ENCODE peak calls at places on chromosomes 11 and 22, in eight cellular contexts. One of them, this sample, is unnamed.

GRCh38 chr11:92480519-92480918 is 255.9 kb downstream of the FAT3 start:
- DNase-seq in neural progenitor cell: no peak
- DNase-seq in stimulated activated CD8-positive, alpha-beta memory T cell treated with anti-CD3 and anti-CD28 coated beads, Interleukin-4, amount 100 ng/mL, for 1 hour: no peak
- DNase-seq in posterior cingulate gyrus: no peak
- DNase-seq in NCI-H460: no peak
- DNase-seq in activated T-helper 1 cell treated with anti-CD3 and anti-CD28 coated beads, Interleukin-2, amount 50 U/mL, for 16 hours: no peak
- DNase-seq in EH: peak
- DNase-seq in NCI-H345: no peak
- DNase-seq in this sample: no peak

GRCh38 chr11:2419638-2420501 is 19.3 kb downstream of the TSSC4 start:
- DNase-seq in NCI-H345: peak
- DNase-seq in neural progenitor cell: peak
- DNase-seq in NCI-H460: peak
- DNase-seq in stimulated activated CD8-positive, alpha-beta memory T cell treated with anti-CD3 and anti-CD28 coated beads, Interleukin-4, amount 100 ng/mL, for 1 hour: no peak
- DNase-seq in activated T-helper 1 cell treated with anti-CD3 and anti-CD28 coated beads, Interleukin-2, amount 50 U/mL, for 16 hours: peak
- DNase-seq in posterior cingulate gyrus: peak
- DNase-seq in EH: peak
- DNase-seq in this sample: peak

GRCh38 chr11:117870176-117870952 is 6.1 kb downstream of the FXYD6 start:
- DNase-seq in posterior cingulate gyrus: peak
- DNase-seq in neural progenitor cell: peak
- DNase-seq in NCI-H460: no peak
- DNase-seq in activated T-helper 1 cell treated with anti-CD3 and anti-CD28 coated beads, Interleukin-2, amount 50 U/mL, for 16 hours: no peak
- DNase-seq in NCI-H345: peak
- DNase-seq in EH: no peak
- DNase-seq in stimulated activated CD8-positive, alpha-beta memory T cell treated with anti-CD3 and anti-CD28 coated beads, Interleukin-4, amount 100 ng/mL, for 1 hour: no peak
- DNase-seq in this sample: no peak

GRCh38 chr11:126466288-126467045 is 111.0 kb downstream of the ST3GAL4 start:
- DNase-seq in NCI-H460: no peak
- DNase-seq in NCI-H345: no peak
- DNase-seq in posterior cingulate gyrus: no peak
- DNase-seq in EH: no peak
- DNase-seq in activated T-helper 1 cell treated with anti-CD3 and anti-CD28 coated beads, Interleukin-2, amount 50 U/mL, for 16 hours: no peak
- DNase-seq in stimulated activated CD8-positive, alpha-beta memory T cell treated with anti-CD3 and anti-CD28 coated beads, Interleukin-4, amount 100 ng/mL, for 1 hour: no peak
- DNase-seq in neural progenitor cell: no peak
- DNase-seq in this sample: no peak

GRCh38 chr22:18954333-18954732 is 18.2 kb upstream of the PRODH start:
- DNase-seq in activated T-helper 1 cell treated with anti-CD3 and anti-CD28 coated beads, Interleukin-2, amount 50 U/mL, for 16 hours: no peak
- DNase-seq in neural progenitor cell: peak
- DNase-seq in EH: peak
- DNase-seq in NCI-H460: no peak
- DNase-seq in posterior cingulate gyrus: peak
- DNase-seq in stimulated activated CD8-positive, alpha-beta memory T cell treated with anti-CD3 and anti-CD28 coated beads, Interleukin-4, amount 100 ng/mL, for 1 hour: no peak
- DNase-seq in NCI-H345: peak
- DNase-seq in this sample: peak

GRCh38 chr22:45188779-45189178 is 25.1 kb downstream of the NUP50 start:
- DNase-seq in EH: no peak
- DNase-seq in posterior cingulate gyrus: no peak
- DNase-seq in activated T-helper 1 cell treated with anti-CD3 and anti-CD28 coated beads, Interleukin-2, amount 50 U/mL, for 16 hours: no peak
- DNase-seq in stimulated activated CD8-positive, alpha-beta memory T cell treated with anti-CD3 and anti-CD28 coated beads, Interleukin-4, amount 100 ng/mL, for 1 hour: no peak
- DNase-seq in neural progenitor cell: no peak
- DNase-seq in NCI-H345: no peak
- DNase-seq in NCI-H460: no peak
- DNase-seq in this sample: no peak

GRCh38 chr22:50260434-50260800 is 1.1 kb downstream of the MAPK12 start:
- DNase-seq in posterior cingulate gyrus: no peak
- DNase-seq in NCI-H345: no peak
- DNase-seq in EH: peak
- DNase-seq in NCI-H460: no peak
- DNase-seq in activated T-helper 1 cell treated with anti-CD3 and anti-CD28 coated beads, Interleukin-2, amount 50 U/mL, for 16 hours: no peak
- DNase-seq in neural progenitor cell: no peak
- DNase-seq in stimulated activated CD8-positive, alpha-beta memory T cell treated with anti-CD3 and anti-CD28 coated beads, Interleukin-4, amount 100 ng/mL, for 1 hour: no peak
- DNase-seq in this sample: no peak

GRCh38 chr11:116696381-116696941 is 76.3 kb downstream of the BUD13 start:
- DNase-seq in neural progenitor cell: peak
- DNase-seq in NCI-H345: no peak
- DNase-seq in EH: peak
- DNase-seq in posterior cingulate gyrus: no peak
- DNase-seq in NCI-H460: no peak
- DNase-seq in stimulated activated CD8-positive, alpha-beta memory T cell treated with anti-CD3 and anti-CD28 coated beads, Interleukin-4, amount 100 ng/mL, for 1 hour: no peak
- DNase-seq in activated T-helper 1 cell treated with anti-CD3 and anti-CD28 coated beads, Interleukin-2, amount 50 U/mL, for 16 hours: no peak
- DNase-seq in this sample: peak

GRCh38 chr11:91673705-91674104 is 550.9 kb upstream of the FAT3 start:
- DNase-seq in EH: no peak
- DNase-seq in stimulated activated CD8-positive, alpha-beta memory T cell treated with anti-CD3 and anti-CD28 coated beads, Interleukin-4, amount 100 ng/mL, for 1 hour: no peak
- DNase-seq in posterior cingulate gyrus: no peak
- DNase-seq in NCI-H460: no peak
- DNase-seq in neural progenitor cell: no peak
- DNase-seq in NCI-H345: no peak
- DNase-seq in activated T-helper 1 cell treated with anti-CD3 and anti-CD28 coated beads, Interleukin-2, amount 50 U/mL, for 16 hours: no peak
- DNase-seq in this sample: no peak

GRCh38 chr11:991711-992307 is 44.7 kb downstream of the MUC6 start:
- DNase-seq in NCI-H345: no peak
- DNase-seq in posterior cingulate gyrus: no peak
- DNase-seq in neural progenitor cell: no peak
- DNase-seq in activated T-helper 1 cell treated with anti-CD3 and anti-CD28 coated beads, Interleukin-2, amount 50 U/mL, for 16 hours: no peak
- DNase-seq in EH: no peak
- DNase-seq in stimulated activated CD8-positive, alpha-beta memory T cell treated with anti-CD3 and anti-CD28 coated beads, Interleukin-4, amount 100 ng/mL, for 1 hour: no peak
- DNase-seq in NCI-H460: no peak
- DNase-seq in this sample: no peak

GRCh38 chr11:43687120-43687791 is 6.7 kb downstream of the HSD17B12 start:
- DNase-seq in NCI-H460: no peak
- DNase-seq in neural progenitor cell: no peak
- DNase-seq in EH: peak
- DNase-seq in posterior cingulate gyrus: no peak
- DNase-seq in activated T-helper 1 cell treated with anti-CD3 and anti-CD28 coated beads, Interleukin-2, amount 50 U/mL, for 16 hours: no peak
- DNase-seq in stimulated activated CD8-positive, alpha-beta memory T cell treated with anti-CD3 and anti-CD28 coated beads, Interleukin-4, amount 100 ng/mL, for 1 hour: no peak
- DNase-seq in NCI-H345: no peak
- DNase-seq in this sample: no peak

GRCh38 chr11:13962198-13962561 is 343 bp upstream of the SPON1 start:
- DNase-seq in activated T-helper 1 cell treated with anti-CD3 and anti-CD28 coated beads, Interleukin-2, amount 50 U/mL, for 16 hours: no peak
- DNase-seq in posterior cingulate gyrus: no peak
- DNase-seq in neural progenitor cell: no peak
- DNase-seq in NCI-H460: no peak
- DNase-seq in NCI-H345: no peak
- DNase-seq in stimulated activated CD8-positive, alpha-beta memory T cell treated with anti-CD3 and anti-CD28 coated beads, Interleukin-4, amount 100 ng/mL, for 1 hour: no peak
- DNase-seq in EH: no peak
- DNase-seq in this sample: no peak

GRCh38 chr22:33757041-33757440 is 163.2 kb downstream of the LARGE1 start:
- DNase-seq in NCI-H460: no peak
- DNase-seq in NCI-H345: no peak
- DNase-seq in EH: no peak
- DNase-seq in posterior cingulate gyrus: no peak
- DNase-seq in neural progenitor cell: peak
- DNase-seq in stimulated activated CD8-positive, alpha-beta memory T cell treated with anti-CD3 and anti-CD28 coated beads, Interleukin-4, amount 100 ng/mL, for 1 hour: no peak
- DNase-seq in activated T-helper 1 cell treated with anti-CD3 and anti-CD28 coated beads, Interleukin-2, amount 50 U/mL, for 16 hours: no peak
- DNase-seq in this sample: no peak

GRCh38 chr22:30191049-30191701 is 55.4 kb downstream of the LIF start:
- DNase-seq in neural progenitor cell: no peak
- DNase-seq in NCI-H460: no peak
- DNase-seq in posterior cingulate gyrus: no peak
- DNase-seq in NCI-H345: no peak
- DNase-seq in activated T-helper 1 cell treated with anti-CD3 and anti-CD28 coated beads, Interleukin-2, amount 50 U/mL, for 16 hours: no peak
- DNase-seq in stimulated activated CD8-positive, alpha-beta memory T cell treated with anti-CD3 and anti-CD28 coated beads, Interleukin-4, amount 100 ng/mL, for 1 hour: no peak
- DNase-seq in EH: peak
- DNase-seq in this sample: no peak

GRCh38 chr22:25281675-25282345 is 62.4 kb downstream of the CRYBB2 start:
- DNase-seq in stimulated activated CD8-positive, alpha-beta memory T cell treated with anti-CD3 and anti-CD28 coated beads, Interleukin-4, amount 100 ng/mL, for 1 hour: no peak
- DNase-seq in posterior cingulate gyrus: no peak
- DNase-seq in neural progenitor cell: peak
- DNase-seq in activated T-helper 1 cell treated with anti-CD3 and anti-CD28 coated beads, Interleukin-2, amount 50 U/mL, for 16 hours: no peak
- DNase-seq in NCI-H460: no peak
- DNase-seq in EH: no peak
- DNase-seq in NCI-H345: no peak
- DNase-seq in this sample: no peak

GRCh38 chr11:134036484-134037092 is 32.3 kb upstream of the JAM3 start:
- DNase-seq in NCI-H345: no peak
- DNase-seq in EH: no peak
- DNase-seq in NCI-H460: no peak
- DNase-seq in activated T-helper 1 cell treated with anti-CD3 and anti-CD28 coated beads, Interleukin-2, amount 50 U/mL, for 16 hours: no peak
- DNase-seq in stimulated activated CD8-positive, alpha-beta memory T cell treated with anti-CD3 and anti-CD28 coated beads, Interleukin-4, amount 100 ng/mL, for 1 hour: no peak
- DNase-seq in posterior cingulate gyrus: no peak
- DNase-seq in neural progenitor cell: peak
- DNase-seq in this sample: no peak

GRCh38 chr11:115141715-115142114 is 362.5 kb downstream of the CADM1 start:
- DNase-seq in activated T-helper 1 cell treated with anti-CD3 and anti-CD28 coated beads, Interleukin-2, amount 50 U/mL, for 16 hours: no peak
- DNase-seq in neural progenitor cell: no peak
- DNase-seq in stimulated activated CD8-positive, alpha-beta memory T cell treated with anti-CD3 and anti-CD28 coated beads, Interleukin-4, amount 100 ng/mL, for 1 hour: no peak
- DNase-seq in EH: no peak
- DNase-seq in NCI-H460: no peak
- DNase-seq in NCI-H345: no peak
- DNase-seq in posterior cingulate gyrus: no peak
- DNase-seq in this sample: no peak

GRCh38 chr22:32005453-32005852 is 37.6 kb upstream of the SLC5A1 start:
- DNase-seq in NCI-H460: no peak
- DNase-seq in activated T-helper 1 cell treated with anti-CD3 and anti-CD28 coated beads, Interleukin-2, amount 50 U/mL, for 16 hours: no peak
- DNase-seq in EH: peak
- DNase-seq in stimulated activated CD8-positive, alpha-beta memory T cell treated with anti-CD3 and anti-CD28 coated beads, Interleukin-4, amount 100 ng/mL, for 1 hour: no peak
- DNase-seq in NCI-H345: no peak
- DNase-seq in neural progenitor cell: no peak
- DNase-seq in posterior cingulate gyrus: no peak
- DNase-seq in this sample: no peak

GRCh38 chr11:114036156-114036811 is 23.2 kb upstream of the ZBTB16 start:
- DNase-seq in EH: peak
- DNase-seq in NCI-H460: peak
- DNase-seq in posterior cingulate gyrus: peak
- DNase-seq in NCI-H345: peak
- DNase-seq in activated T-helper 1 cell treated with anti-CD3 and anti-CD28 coated beads, Interleukin-2, amount 50 U/mL, for 16 hours: peak
- DNase-seq in neural progenitor cell: peak
- DNase-seq in stimulated activated CD8-positive, alpha-beta memory T cell treated with anti-CD3 and anti-CD28 coated beads, Interleukin-4, amount 100 ng/mL, for 1 hour: peak
- DNase-seq in this sample: peak

GRCh38 chr11:45982656-45983470 is 60.4 kb downstream of the LARGE2 start:
- DNase-seq in EH: peak
- DNase-seq in NCI-H345: no peak
- DNase-seq in stimulated activated CD8-positive, alpha-beta memory T cell treated with anti-CD3 and anti-CD28 coated beads, Interleukin-4, amount 100 ng/mL, for 1 hour: no peak
- DNase-seq in NCI-H460: peak
- DNase-seq in posterior cingulate gyrus: no peak
- DNase-seq in activated T-helper 1 cell treated with anti-CD3 and anti-CD28 coated beads, Interleukin-2, amount 50 U/mL, for 16 hours: no peak
- DNase-seq in neural progenitor cell: peak
- DNase-seq in this sample: no peak

GRCh38 chr11:12070446-12071267 is 39.7 kb upstream of the MICAL2 start:
- DNase-seq in EH: no peak
- DNase-seq in posterior cingulate gyrus: no peak
- DNase-seq in neural progenitor cell: no peak
- DNase-seq in stimulated activated CD8-positive, alpha-beta memory T cell treated with anti-CD3 and anti-CD28 coated beads, Interleukin-4, amount 100 ng/mL, for 1 hour: no peak
- DNase-seq in NCI-H345: no peak
- DNase-seq in activated T-helper 1 cell treated with anti-CD3 and anti-CD28 coated beads, Interleukin-2, amount 50 U/mL, for 16 hours: no peak
- DNase-seq in NCI-H460: no peak
- DNase-seq in this sample: no peak

GRCh38 chr22:46862418-46863324 is 100.2 kb downstream of the TBC1D22A start:
- DNase-seq in activated T-helper 1 cell treated with anti-CD3 and anti-CD28 coated beads, Interleukin-2, amount 50 U/mL, for 16 hours: no peak
- DNase-seq in neural progenitor cell: no peak
- DNase-seq in NCI-H345: no peak
- DNase-seq in posterior cingulate gyrus: no peak
- DNase-seq in stimulated activated CD8-positive, alpha-beta memory T cell treated with anti-CD3 and anti-CD28 coated beads, Interleukin-4, amount 100 ng/mL, for 1 hour: no peak
- DNase-seq in NCI-H460: no peak
- DNase-seq in EH: no peak
- DNase-seq in this sample: no peak

GRCh38 chr11:102730036-102730815 is 5.5 kb upstream of the MMP8 start:
- DNase-seq in EH: peak
- DNase-seq in activated T-helper 1 cell treated with anti-CD3 and anti-CD28 coated beads, Interleukin-2, amount 50 U/mL, for 16 hours: no peak
- DNase-seq in posterior cingulate gyrus: no peak
- DNase-seq in NCI-H345: no peak
- DNase-seq in neural progenitor cell: no peak
- DNase-seq in NCI-H460: no peak
- DNase-seq in stimulated activated CD8-positive, alpha-beta memory T cell treated with anti-CD3 and anti-CD28 coated beads, Interleukin-4, amount 100 ng/mL, for 1 hour: no peak
- DNase-seq in this sample: no peak

GRCh38 chr11:112162761-112163669 is 879 bp downstream of the IL18 start:
- DNase-seq in EH: peak
- DNase-seq in NCI-H460: peak
- DNase-seq in stimulated activated CD8-positive, alpha-beta memory T cell treated with anti-CD3 and anti-CD28 coated beads, Interleukin-4, amount 100 ng/mL, for 1 hour: no peak
- DNase-seq in NCI-H345: no peak
- DNase-seq in activated T-helper 1 cell treated with anti-CD3 and anti-CD28 coated beads, Interleukin-2, amount 50 U/mL, for 16 hours: no peak
- DNase-seq in neural progenitor cell: no peak
- DNase-seq in posterior cingulate gyrus: no peak
- DNase-seq in this sample: no peak

GRCh38 chr11:42473116-42473515 is 838.7 kb upstream of the API5 start:
- DNase-seq in EH: no peak
- DNase-seq in neural progenitor cell: no peak
- DNase-seq in activated T-helper 1 cell treated with anti-CD3 and anti-CD28 coated beads, Interleukin-2, amount 50 U/mL, for 16 hours: no peak
- DNase-seq in posterior cingulate gyrus: no peak
- DNase-seq in stimulated activated CD8-positive, alpha-beta memory T cell treated with anti-CD3 and anti-CD28 coated beads, Interleukin-4, amount 100 ng/mL, for 1 hour: no peak
- DNase-seq in NCI-H345: no peak
- DNase-seq in NCI-H460: no peak
- DNase-seq in this sample: no peak

This sample was measured in breast epithelium.